ENCODE peak calls at places on chromosomes 5 and 9, in six cellular contexts. One of them, this sample, is unnamed.

GRCh38 chr5:168136340-168136739 is 155.1 kb upstream of the WWC1 start:
- DNase-seq in psoas muscle: no peak
- DNase-seq in cardiac muscle cell: no peak
- DNase-seq in GM13977: no peak
- DNase-seq in astrocyte: no peak
- DNase-seq in epithelial cell of proximal tubule: no peak
- DNase-seq in this sample: no peak

GRCh38 chr9:82621446-82621845 is 441.5 kb downstream of the RASEF start:
- DNase-seq in psoas muscle: no peak
- DNase-seq in cardiac muscle cell: no peak
- DNase-seq in GM13977: no peak
- DNase-seq in astrocyte: peak
- DNase-seq in epithelial cell of proximal tubule: no peak
- DNase-seq in this sample: no peak

GRCh38 chr5:159185773-159186172 is 23.6 kb downstream of the RNF145 start:
- DNase-seq in psoas muscle: no peak
- DNase-seq in cardiac muscle cell: no peak
- DNase-seq in GM13977: no peak
- DNase-seq in astrocyte: no peak
- DNase-seq in epithelial cell of proximal tubule: no peak
- DNase-seq in this sample: no peak

GRCh38 chr5:98461485-98461884 is 312.0 kb upstream of the RGMB start:
- DNase-seq in psoas muscle: no peak
- DNase-seq in cardiac muscle cell: no peak
- DNase-seq in GM13977: no peak
- DNase-seq in astrocyte: no peak
- DNase-seq in epithelial cell of proximal tubule: no peak
- DNase-seq in this sample: no peak

GRCh38 chr5:88889165-88890069 is 6.4 kb upstream of the MEF2C start:
- DNase-seq in psoas muscle: peak
- DNase-seq in cardiac muscle cell: peak
- DNase-seq in GM13977: peak
- DNase-seq in astrocyte: peak
- DNase-seq in epithelial cell of proximal tubule: no peak
- DNase-seq in this sample: peak

GRCh38 chr9:127128341-127129072 is 6.1 kb upstream of the ANGPTL2 start:
- DNase-seq in psoas muscle: peak
- DNase-seq in cardiac muscle cell: no peak
- DNase-seq in GM13977: no peak
- DNase-seq in astrocyte: peak
- DNase-seq in epithelial cell of proximal tubule: no peak
- DNase-seq in this sample: no peak

GRCh38 chr5:171475551-171476035 is 56.1 kb downstream of the FGF18 start:
- DNase-seq in psoas muscle: no peak
- DNase-seq in cardiac muscle cell: no peak
- DNase-seq in GM13977: no peak
- DNase-seq in astrocyte: no peak
- DNase-seq in epithelial cell of proximal tubule: no peak
- DNase-seq in this sample: no peak

GRCh38 chr9:109013678-109014145 is 413 bp upstream of the CTNNAL1 start:
- DNase-seq in psoas muscle: no peak
- DNase-seq in cardiac muscle cell: no peak
- DNase-seq in GM13977: no peak
- DNase-seq in astrocyte: peak
- DNase-seq in epithelial cell of proximal tubule: no peak
- DNase-seq in this sample: no peak

GRCh38 chr5:1515921-1516571 is 7.7 kb downstream of the LPCAT1 start:
- DNase-seq in psoas muscle: peak
- DNase-seq in cardiac muscle cell: no peak
- DNase-seq in GM13977: no peak
- DNase-seq in astrocyte: peak
- DNase-seq in epithelial cell of proximal tubule: peak
- DNase-seq in this sample: peak

GRCh38 chr5:122707796-122708195 is 67.1 kb upstream of the SNX2 start:
- DNase-seq in psoas muscle: no peak
- DNase-seq in cardiac muscle cell: no peak
- DNase-seq in GM13977: no peak
- DNase-seq in astrocyte: no peak
- DNase-seq in epithelial cell of proximal tubule: no peak
- DNase-seq in this sample: no peak

GRCh38 chr5:90956511-90956910 is 397.9 kb downstream of the ADGRV1 start:
- DNase-seq in psoas muscle: no peak
- DNase-seq in cardiac muscle cell: no peak
- DNase-seq in GM13977: no peak
- DNase-seq in astrocyte: no peak
- DNase-seq in epithelial cell of proximal tubule: no peak
- DNase-seq in this sample: no peak

GRCh38 chr5:96652769-96653455 is 9.3 kb upstream of the CAST start:
- DNase-seq in psoas muscle: no peak
- DNase-seq in cardiac muscle cell: no peak
- DNase-seq in GM13977: no peak
- DNase-seq in astrocyte: peak
- DNase-seq in epithelial cell of proximal tubule: no peak
- DNase-seq in this sample: no peak

GRCh38 chr5:80408475-80408875 is 611 bp downstream of the ZFYVE16 start:
- DNase-seq in psoas muscle: peak
- DNase-seq in cardiac muscle cell: peak
- DNase-seq in GM13977: peak
- DNase-seq in astrocyte: peak
- DNase-seq in epithelial cell of proximal tubule: no peak
- DNase-seq in this sample: no peak

GRCh38 chr9:36686471-36686870 is 113.8 kb downstream of the MELK start:
- DNase-seq in psoas muscle: no peak
- DNase-seq in cardiac muscle cell: no peak
- DNase-seq in GM13977: no peak
- DNase-seq in astrocyte: no peak
- DNase-seq in epithelial cell of proximal tubule: no peak
- DNase-seq in this sample: no peak

GRCh38 chr9:19788614-19789271 is at the start of gene SLC24A2:
- DNase-seq in psoas muscle: no peak
- DNase-seq in cardiac muscle cell: peak
- DNase-seq in GM13977: no peak
- DNase-seq in astrocyte: no peak
- DNase-seq in epithelial cell of proximal tubule: no peak
- DNase-seq in this sample: no peak

GRCh38 chr5:102048940-102049339 is 247.1 kb downstream of the SLCO4C1 start:
- DNase-seq in psoas muscle: no peak
- DNase-seq in cardiac muscle cell: no peak
- DNase-seq in GM13977: no peak
- DNase-seq in astrocyte: no peak
- DNase-seq in epithelial cell of proximal tubule: no peak
- DNase-seq in this sample: no peak

GRCh38 chr9:32382582-32383320 is 1.7 kb upstream of the ACO1 start:
- DNase-seq in psoas muscle: no peak
- DNase-seq in cardiac muscle cell: no peak
- DNase-seq in GM13977: no peak
- DNase-seq in astrocyte: no peak
- DNase-seq in epithelial cell of proximal tubule: no peak
- DNase-seq in this sample: no peak

GRCh38 chr5:40514986-40515385 is 164.7 kb upstream of the PTGER4 start:
- DNase-seq in psoas muscle: no peak
- DNase-seq in cardiac muscle cell: no peak
- DNase-seq in GM13977: no peak
- DNase-seq in astrocyte: no peak
- DNase-seq in epithelial cell of proximal tubule: no peak
- DNase-seq in this sample: no peak

GRCh38 chr5:75322066-75322465 is 15.0 kb upstream of the HMGCR start:
- DNase-seq in psoas muscle: no peak
- DNase-seq in cardiac muscle cell: no peak
- DNase-seq in GM13977: no peak
- DNase-seq in astrocyte: no peak
- DNase-seq in epithelial cell of proximal tubule: no peak
- DNase-seq in this sample: no peak

GRCh38 chr9:3088166-3088702 is 244.3 kb upstream of the PUM3 start:
- DNase-seq in psoas muscle: no peak
- DNase-seq in cardiac muscle cell: no peak
- DNase-seq in GM13977: no peak
- DNase-seq in astrocyte: no peak
- DNase-seq in epithelial cell of proximal tubule: no peak
- DNase-seq in this sample: no peak

DNA sequence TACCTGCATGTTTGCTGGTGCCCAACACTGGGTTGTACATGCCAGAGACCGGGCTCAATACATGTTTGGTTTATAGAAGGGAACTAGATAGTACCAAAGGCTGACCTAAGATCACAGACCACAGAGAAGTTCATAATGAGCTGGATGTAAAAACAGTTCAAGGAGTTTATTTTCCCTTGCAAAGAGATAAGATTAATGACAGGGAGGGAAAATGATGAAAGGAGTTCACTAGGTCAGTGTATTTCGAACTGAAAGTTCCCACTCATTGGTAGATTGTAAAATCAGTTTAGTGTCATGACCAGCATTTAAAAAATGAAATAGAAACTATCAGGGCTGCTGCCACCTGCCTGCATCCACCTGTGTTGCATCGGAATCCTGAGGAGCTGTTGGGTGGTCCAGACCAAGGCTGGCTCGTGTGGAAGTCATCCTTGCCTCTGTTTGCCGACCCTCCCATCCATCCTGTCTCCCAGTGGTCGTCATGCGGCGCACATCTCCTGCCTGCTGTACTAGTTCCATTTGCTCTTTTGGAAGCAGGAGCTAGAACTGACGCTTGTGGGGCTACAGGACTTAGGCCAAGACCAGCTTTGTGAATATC is 21.1 kb downstream of the TBC1D2 start:
- DNase-seq in psoas muscle: no peak
- DNase-seq in cardiac muscle cell: no peak
- DNase-seq in GM13977: no peak
- DNase-seq in astrocyte: no peak
- DNase-seq in epithelial cell of proximal tubule: no peak
- DNase-seq in this sample: no peak
- TF ChIP-seq CTCF in psoas muscle: no peak
- TF ChIP-seq CTCF in cardiac muscle cell: peak
- TF ChIP-seq CTCF in GM13977: peak
- TF ChIP-seq CTCF in astrocyte: no peak
- TF ChIP-seq CTCF in epithelial cell of proximal tubule: no peak
- TF ChIP-seq CTCF in this sample: no peak

DNA sequence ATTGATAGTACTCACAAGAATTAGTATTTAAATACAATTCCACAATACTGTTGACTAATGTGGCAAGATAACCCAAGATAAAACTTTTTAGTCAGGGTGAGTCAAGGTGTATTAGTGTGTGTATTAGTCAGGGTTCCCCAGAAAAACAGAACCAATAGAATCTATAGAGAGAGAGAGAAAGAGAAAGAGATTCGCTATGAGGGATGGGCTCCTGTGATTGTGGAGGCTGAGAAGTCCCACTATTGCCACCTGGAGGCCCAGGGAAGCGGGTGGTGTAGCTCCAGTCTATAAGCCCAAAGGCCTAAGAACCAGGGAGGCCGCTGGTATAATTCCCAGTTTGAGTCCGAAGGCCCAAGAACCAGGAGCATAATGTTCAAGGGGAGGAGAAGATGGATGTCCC is 10.0 kb upstream of the SHISAL2B start:
- DNase-seq in psoas muscle: no peak
- DNase-seq in cardiac muscle cell: no peak
- DNase-seq in GM13977: no peak
- DNase-seq in astrocyte: no peak
- DNase-seq in epithelial cell of proximal tubule: no peak
- DNase-seq in this sample: no peak
- TF ChIP-seq CTCF in psoas muscle: no peak
- TF ChIP-seq CTCF in cardiac muscle cell: peak
- TF ChIP-seq CTCF in GM13977: no peak
- TF ChIP-seq CTCF in astrocyte: no peak
- TF ChIP-seq CTCF in epithelial cell of proximal tubule: peak
- TF ChIP-seq CTCF in this sample: no peak

GRCh38 chr5:112372543-112372942 is 46.5 kb downstream of the EPB41L4A start:
- DNase-seq in psoas muscle: no peak
- DNase-seq in cardiac muscle cell: no peak
- DNase-seq in GM13977: no peak
- DNase-seq in astrocyte: no peak
- DNase-seq in epithelial cell of proximal tubule: peak
- DNase-seq in this sample: no peak
- TF ChIP-seq CTCF in psoas muscle: no peak
- TF ChIP-seq CTCF in cardiac muscle cell: no peak
- TF ChIP-seq CTCF in GM13977: no peak
- TF ChIP-seq CTCF in astrocyte: no peak
- TF ChIP-seq CTCF in epithelial cell of proximal tubule: peak
- TF ChIP-seq CTCF in this sample: no peak

GRCh38 chr5:95646569-95647330 is at the start of gene RFESD:
- DNase-seq in psoas muscle: peak
- DNase-seq in cardiac muscle cell: peak
- DNase-seq in GM13977: peak
- DNase-seq in astrocyte: peak
- DNase-seq in epithelial cell of proximal tubule: no peak
- DNase-seq in this sample: peak
- TF ChIP-seq CTCF in psoas muscle: no peak
- TF ChIP-seq CTCF in cardiac muscle cell: no peak
- TF ChIP-seq CTCF in GM13977: no peak
- TF ChIP-seq CTCF in astrocyte: no peak
- TF ChIP-seq CTCF in epithelial cell of proximal tubule: peak
- TF ChIP-seq CTCF in this sample: no peak

DNA sequence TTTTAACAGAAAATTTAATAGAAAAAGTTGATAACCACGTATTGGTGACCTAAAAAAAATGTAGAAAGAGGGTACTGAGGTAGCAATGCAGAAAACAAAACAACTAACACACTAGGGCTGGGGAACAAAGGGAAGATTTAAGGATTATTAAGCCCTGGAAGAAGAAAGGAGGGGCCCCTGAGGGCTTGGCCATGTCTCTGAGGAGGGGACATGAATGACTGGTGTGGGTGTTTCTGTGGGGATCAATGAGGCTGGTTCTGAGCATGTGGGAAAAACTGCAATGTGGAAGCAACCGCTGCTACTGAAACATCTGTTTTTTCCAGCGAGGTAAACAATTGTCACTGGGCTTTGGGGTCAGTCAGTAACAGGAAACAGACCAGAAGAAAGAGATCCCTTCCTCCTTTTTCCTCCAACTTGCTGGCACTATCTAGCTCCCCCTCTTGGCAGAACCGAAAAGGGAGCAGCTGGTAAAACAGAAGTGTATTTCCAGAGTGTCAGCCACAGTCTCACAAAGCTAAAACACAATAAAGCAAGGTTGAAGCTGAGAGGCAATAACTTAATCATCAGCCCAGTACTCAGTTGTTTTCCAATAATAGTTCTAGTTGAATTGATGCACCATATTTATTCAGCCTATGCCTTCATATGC is 48.3 kb downstream of the ATPSCKMT start:
- DNase-seq in psoas muscle: no peak
- DNase-seq in cardiac muscle cell: peak
- DNase-seq in GM13977: no peak
- DNase-seq in astrocyte: no peak
- DNase-seq in epithelial cell of proximal tubule: no peak
- DNase-seq in this sample: no peak
- TF ChIP-seq CTCF in psoas muscle: peak
- TF ChIP-seq CTCF in cardiac muscle cell: peak
- TF ChIP-seq CTCF in GM13977: peak
- TF ChIP-seq CTCF in astrocyte: peak
- TF ChIP-seq CTCF in epithelial cell of proximal tubule: peak
- TF ChIP-seq CTCF in this sample: no peak

DNA sequence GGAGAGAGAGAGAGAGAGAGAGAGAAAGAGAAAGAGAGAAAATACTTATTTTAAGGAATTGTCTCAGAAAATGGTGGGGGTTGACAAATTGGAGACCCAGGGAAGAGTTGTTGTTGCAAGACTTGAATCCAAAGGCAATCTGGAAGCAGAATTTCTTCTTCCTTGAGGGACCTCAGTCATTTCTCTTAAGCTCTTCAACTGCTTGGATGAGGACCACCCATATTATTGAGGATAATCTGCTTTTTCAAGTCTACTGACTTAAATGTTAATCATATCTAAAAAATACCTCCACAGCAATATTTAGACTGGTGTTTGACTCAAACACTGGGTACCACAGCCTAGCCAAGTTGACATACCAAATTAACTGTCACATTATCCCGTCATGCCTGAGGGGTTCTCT is 2.9 kb downstream of the CDKN2B-AS1 start:
- DNase-seq in psoas muscle: no peak
- DNase-seq in cardiac muscle cell: no peak
- DNase-seq in GM13977: no peak
- DNase-seq in astrocyte: no peak
- DNase-seq in epithelial cell of proximal tubule: no peak
- DNase-seq in this sample: no peak
- TF ChIP-seq CTCF in psoas muscle: no peak
- TF ChIP-seq CTCF in cardiac muscle cell: no peak
- TF ChIP-seq CTCF in GM13977: no peak
- TF ChIP-seq CTCF in astrocyte: no peak
- TF ChIP-seq CTCF in epithelial cell of proximal tubule: no peak
- TF ChIP-seq CTCF in this sample: no peak

This sample was measured in coronary artery.